ENCODE peak calls at places on chromosomes 13 and 19, in ten cellular contexts. S, M, E, A, I, F, Q, J, Z and P are unnamed samples.

GRCh38 chr19:11269408-11269807 is 7.1 kb upstream of the DOCK6 start:
- DNase-seq in S (no peak), M (no peak), E (no peak), A (peak), I (no peak), F (peak), Q (peak), J (no peak), Z (no peak), P (no peak)

GRCh38 chr19:6423499-6424189 is 967 bp downstream of the KHSRP start:
- DNase-seq in S (no peak), M (peak), E (peak), A (peak), I (peak), F (peak), Q (peak), J (no peak), Z (no peak), P (peak)

GRCh38 chr13:30463820-30464495 is 1.8 kb downstream of the HMGB1 start:
- DNase-seq in S (peak), M (peak), E (no peak), A (peak), I (no peak), F (peak), Q (peak), J (peak), Z (no peak), P (peak)

GRCh38 chr13:51673165-51673564 is 88.9 kb downstream of the WDFY2 start:
- DNase-seq in S (no peak), M (no peak), E (no peak), A (peak), I (no peak), F (no peak), Q (no peak), J (no peak), Z (no peak), P (no peak)

GRCh38 chr19:3366104-3366760 is at the start of gene NFIC:
- DNase-seq in S (peak), M (peak), E (peak), A (peak), I (peak), F (no peak), Q (peak), J (no peak), Z (no peak), P (peak)

GRCh38 chr13:102873653-102874052 is 27.8 kb downstream of the ERCC5 start:
- DNase-seq in S (no peak), M (no peak), E (no peak), A (peak), I (no peak), F (peak), Q (peak), J (no peak), Z (no peak), P (peak)

GRCh38 chr19:58409010-58409790 is 751 bp downstream of the ZNF584 start:
- DNase-seq in S (no peak), M (no peak), E (peak), A (no peak), I (no peak), F (no peak), Q (no peak), J (no peak), Z (no peak), P (no peak)

GRCh38 chr13:98411617-98412310 is 165.1 kb downstream of the STK24 start:
- DNase-seq in S (no peak), M (peak), E (no peak), A (no peak), I (no peak), F (no peak), Q (no peak), J (no peak), Z (no peak), P (no peak)

GRCh38 chr19:4376991-4377781 is 23.2 kb downstream of the SH3GL1 start:
- DNase-seq in S (no peak), M (no peak), E (peak), A (no peak), I (no peak), F (peak), Q (peak), J (no peak), Z (no peak), P (no peak)

GRCh38 chr13:97122381-97122996 is 99.6 kb upstream of the MBNL2 start:
- DNase-seq in S (no peak), M (no peak), E (no peak), A (peak), I (peak), F (peak), Q (peak), J (no peak), Z (peak), P (peak)

GRCh38 chr13:48858523-48858922 is 117.2 kb upstream of the FNDC3A start:
- DNase-seq in S (no peak), M (no peak), E (no peak), A (no peak), I (no peak), F (no peak), Q (no peak), J (no peak), Z (no peak), P (no peak)

GRCh38 chr19:5229778-5230165 is 110.8 kb downstream of the PTPRS start:
- DNase-seq in S (no peak), M (no peak), E (no peak), A (no peak), I (no peak), F (no peak), Q (no peak), J (no peak), Z (no peak), P (no peak)

GRCh38 chr13:40668335-40668734 is 1.9 kb upstream of the FOXO1 start:
- DNase-seq in S (peak), M (peak), E (peak), A (no peak), I (no peak), F (no peak), Q (no peak), J (peak), Z (no peak), P (no peak)

GRCh38 chr19:48004236-48004635 is 9.8 kb downstream of the ELSPBP1 start:
- DNase-seq in S (no peak), M (no peak), E (no peak), A (no peak), I (no peak), F (no peak), Q (no peak), J (no peak), Z (no peak), P (no peak)

GRCh38 chr19:40777795-40778044 is 327 bp upstream of the RAB4B start:
- DNase-seq in S (no peak), M (no peak), E (no peak), A (no peak), I (no peak), F (no peak), Q (no peak), J (no peak), Z (no peak), P (no peak)

DNA sequence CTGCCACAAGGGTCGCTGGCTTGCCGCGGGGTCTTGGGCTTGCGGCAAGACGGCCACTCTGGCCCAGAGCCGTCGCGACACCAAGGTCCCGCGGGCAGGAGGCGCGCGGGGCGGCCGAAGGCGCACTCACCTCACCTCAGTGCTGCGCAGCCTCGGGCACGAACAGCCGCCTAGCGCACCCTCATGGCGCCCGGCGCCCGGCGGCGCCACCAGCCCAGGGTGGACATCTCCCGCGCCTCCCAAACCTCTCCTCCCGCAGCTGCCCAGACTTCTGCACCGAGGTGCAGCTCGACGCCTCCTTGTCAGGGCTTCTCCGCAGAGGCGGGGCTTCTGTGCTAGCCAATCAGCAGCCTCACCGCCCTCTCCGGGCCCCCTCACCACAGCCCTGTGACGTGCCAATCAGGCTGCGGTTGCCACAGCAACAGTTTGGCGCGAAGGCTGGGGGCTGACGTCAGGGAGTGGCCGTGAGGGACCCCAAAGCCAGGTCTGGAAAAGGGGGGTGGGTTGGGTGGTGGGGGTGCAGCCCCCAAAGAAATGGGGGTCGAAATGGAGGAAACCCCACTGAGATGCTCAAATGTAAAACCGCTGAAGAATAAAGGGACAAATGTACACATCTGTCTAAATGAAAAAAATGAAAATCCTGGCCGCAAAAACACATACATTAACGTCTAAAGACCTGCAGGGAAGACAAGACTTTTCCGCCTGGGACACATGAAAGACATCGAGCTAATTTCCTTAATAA is at the start of the genes PEG3 and ZIM2:
- DNase-seq in S (peak), M (no peak), E (peak), A (peak), I (no peak), F (no peak), Q (no peak), J (no peak), Z (no peak), P (no peak)
- H3K4me3 ChIP-seq in S (peak), M (peak), E (no peak), A (no peak), I (peak), F (no peak), Q (peak), J (no peak), Z (peak), P (no peak)

GRCh38 chr13:66994097-66994496 is 236.0 kb downstream of the PCDH9 start:
- DNase-seq in S (peak), M (no peak), E (peak), A (peak), I (peak), F (peak), Q (peak), J (no peak), Z (peak), P (peak)
- H3K4me3 ChIP-seq in S (peak), M (no peak), E (no peak), A (peak), I (no peak), F (peak), Q (peak), J (no peak), Z (no peak), P (peak)

DNA sequence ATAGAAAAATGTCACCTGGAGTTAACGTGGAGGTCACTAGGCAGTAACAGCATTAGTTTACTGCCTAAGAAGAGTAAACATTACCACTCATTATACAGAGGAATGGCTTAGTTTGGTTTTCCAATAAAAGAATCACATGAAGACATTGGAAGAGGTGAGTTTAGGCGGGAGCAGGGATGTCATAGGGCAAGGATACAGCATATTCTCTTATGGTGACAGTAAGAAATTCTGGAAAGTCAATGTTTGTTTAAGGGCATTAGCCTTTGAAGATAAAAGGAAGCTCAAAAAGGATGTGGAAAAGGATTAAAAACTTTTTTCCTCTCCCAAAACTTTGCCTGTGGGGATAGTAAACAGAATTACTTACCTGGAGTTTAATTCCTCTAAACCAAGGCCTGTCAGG is 4.1 kb downstream of the POLR1D start:
- DNase-seq in S (no peak), M (no peak), E (no peak), A (no peak), I (no peak), F (no peak), Q (no peak), J (no peak), Z (no peak), P (no peak)
- H3K4me3 ChIP-seq in S (no peak), M (no peak), E (no peak), A (no peak), I (no peak), F (no peak), Q (no peak), J (no peak), Z (no peak), P (no peak)

DNA sequence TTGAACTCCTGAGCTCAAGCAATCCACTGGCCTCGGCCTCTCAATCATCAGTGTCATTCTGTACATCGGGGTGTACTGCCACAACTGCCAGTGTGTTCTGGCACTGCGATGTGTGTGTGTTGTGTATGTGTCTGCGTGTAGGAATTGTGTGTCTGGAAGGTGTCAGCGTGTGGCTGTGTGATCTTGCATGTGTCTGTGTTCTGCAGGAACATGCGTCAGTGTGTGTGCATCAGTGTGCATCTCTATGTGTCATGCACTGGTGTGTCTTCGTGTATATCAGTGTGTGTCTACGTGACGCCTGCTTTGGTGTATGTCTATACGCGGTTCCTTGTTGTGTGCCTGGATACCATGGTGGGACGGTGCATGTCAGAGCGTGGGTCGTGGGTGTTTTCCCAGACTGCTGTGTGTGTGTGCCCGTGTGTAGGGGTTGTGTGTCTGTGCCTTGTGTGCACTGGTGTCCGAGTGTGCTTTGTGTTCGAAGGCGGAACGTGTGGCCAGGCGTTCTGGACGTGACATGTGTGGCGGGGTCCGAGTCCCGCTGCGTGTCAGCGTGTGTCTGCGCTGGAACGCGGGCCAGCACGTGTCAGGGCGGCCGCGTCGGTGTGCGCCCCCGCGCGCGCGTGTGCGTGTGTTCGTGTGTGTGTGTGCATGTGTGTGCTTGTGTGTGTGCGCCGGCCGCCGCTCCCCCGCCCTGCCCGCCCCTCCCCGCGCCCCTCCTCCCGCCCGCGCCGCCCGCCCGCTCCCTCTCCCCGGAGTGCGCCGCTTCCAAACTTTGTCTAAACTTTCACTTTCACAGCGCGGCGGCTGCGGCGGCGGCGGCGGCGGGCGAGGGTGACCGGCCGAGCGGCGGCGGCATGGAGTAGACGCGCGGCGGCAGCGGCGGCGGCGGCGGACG is at the start of gene NFIX:
- DNase-seq in S (peak), M (no peak), E (no peak), A (peak), I (no peak), F (no peak), Q (peak), J (peak), Z (no peak), P (no peak)
- H3K4me3 ChIP-seq in S (peak), M (peak), E (peak), A (peak), I (peak), F (peak), Q (peak), J (peak), Z (peak), P (peak)

GRCh38 chr19:8307965-8308866 is at the start of gene CD320:
- DNase-seq in S (peak), M (peak), E (peak), A (peak), I (peak), F (peak), Q (peak), J (peak), Z (no peak), P (peak)

GRCh38 chr19:8307400-8307964 is 676 bp downstream of the CD320 start:
- DNase-seq in S (no peak), M (peak), E (peak), A (no peak), I (no peak), F (no peak), Q (no peak), J (no peak), Z (no peak), P (no peak)

GRCh38 chr19:8306235-8307054 is 1.7 kb downstream of the CD320 start:
- DNase-seq in S (peak), M (peak), E (peak), A (no peak), I (no peak), F (no peak), Q (no peak), J (no peak), Z (no peak), P (no peak)

GRCh38 chr19:8310342-8311055 is 2.3 kb upstream of the CD320 start:
- DNase-seq in S (peak), M (no peak), E (no peak), A (no peak), I (no peak), F (no peak), Q (no peak), J (no peak), Z (no peak), P (no peak)

DNA sequence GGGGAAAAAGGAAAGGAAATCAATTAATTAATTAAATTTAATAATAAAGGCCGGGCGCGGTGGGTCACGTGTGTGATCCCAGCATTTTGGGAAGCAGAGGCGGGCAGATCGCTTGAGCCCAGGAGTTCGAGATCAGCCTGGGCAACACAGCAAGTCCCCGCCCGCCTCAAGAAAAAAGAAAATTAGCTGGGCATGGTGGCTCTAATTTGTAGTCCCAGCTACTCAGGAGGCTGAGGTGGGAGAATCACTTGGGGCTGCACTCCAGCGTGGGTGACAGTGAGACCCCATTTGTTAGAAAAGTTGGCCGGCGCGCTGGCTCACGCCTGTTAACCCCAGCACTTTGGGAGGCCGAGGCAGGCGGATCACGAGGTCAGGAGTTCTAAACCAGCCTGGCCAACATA is 733 bp upstream of the CD320 start:
- DNase-seq in S (peak), M (no peak), E (no peak), A (no peak), I (no peak), F (no peak), Q (no peak), J (no peak), Z (no peak), P (no peak)
- H3K4me3 ChIP-seq in S (peak), M (no peak), E (peak), A (peak), I (peak), F (no peak), Q (peak), J (peak), Z (peak), P (peak)

GRCh38 chr13:99955747-99956472 is 15.7 kb downstream of the ZIC5 start:
- DNase-seq in S (no peak), M (no peak), E (peak), A (peak), I (no peak), F (no peak), Q (peak), J (no peak), Z (no peak), P (peak)
- H3K4me3 ChIP-seq in S (peak), M (no peak), E (peak), A (peak), I (peak), F (no peak), Q (peak), J (no peak), Z (no peak), P (peak)

GRCh38 chr13:46982856-46983582 is 86.2 kb upstream of the HTR2A start:
- DNase-seq in S (no peak), M (no peak), E (no peak), A (no peak), I (no peak), F (no peak), Q (no peak), J (no peak), Z (no peak), P (no peak)
- H3K4me3 ChIP-seq in S (no peak), M (no peak), E (no peak), A (no peak), I (no peak), F (no peak), Q (no peak), J (no peak), Z (no peak), P (no peak)

GRCh38 chr19:35150445-35150844 is 4.1 kb upstream of the FXYD5 start:
- DNase-seq in S (no peak), M (no peak), E (no peak), A (no peak), I (no peak), F (no peak), Q (no peak), J (no peak), Z (no peak), P (no peak)

GRCh38 chr19:35154535-35155406 is at the start of gene FXYD5:
- DNase-seq in S (peak), M (peak), E (peak), A (peak), I (peak), F (peak), Q (peak), J (peak), Z (no peak), P (peak)

GRCh38 chr19:35149463-35149862 is 5.1 kb upstream of the FXYD5 start:
- DNase-seq in S (no peak), M (no peak), E (no peak), A (no peak), I (no peak), F (no peak), Q (no peak), J (no peak), Z (no peak), P (no peak)

GRCh38 chr19:35153701-35154534 is 617 bp upstream of the FXYD5 start:
- DNase-seq in S (no peak), M (no peak), E (peak), A (peak), I (no peak), F (no peak), Q (no peak), J (peak), Z (no peak), P (no peak)

DNA sequence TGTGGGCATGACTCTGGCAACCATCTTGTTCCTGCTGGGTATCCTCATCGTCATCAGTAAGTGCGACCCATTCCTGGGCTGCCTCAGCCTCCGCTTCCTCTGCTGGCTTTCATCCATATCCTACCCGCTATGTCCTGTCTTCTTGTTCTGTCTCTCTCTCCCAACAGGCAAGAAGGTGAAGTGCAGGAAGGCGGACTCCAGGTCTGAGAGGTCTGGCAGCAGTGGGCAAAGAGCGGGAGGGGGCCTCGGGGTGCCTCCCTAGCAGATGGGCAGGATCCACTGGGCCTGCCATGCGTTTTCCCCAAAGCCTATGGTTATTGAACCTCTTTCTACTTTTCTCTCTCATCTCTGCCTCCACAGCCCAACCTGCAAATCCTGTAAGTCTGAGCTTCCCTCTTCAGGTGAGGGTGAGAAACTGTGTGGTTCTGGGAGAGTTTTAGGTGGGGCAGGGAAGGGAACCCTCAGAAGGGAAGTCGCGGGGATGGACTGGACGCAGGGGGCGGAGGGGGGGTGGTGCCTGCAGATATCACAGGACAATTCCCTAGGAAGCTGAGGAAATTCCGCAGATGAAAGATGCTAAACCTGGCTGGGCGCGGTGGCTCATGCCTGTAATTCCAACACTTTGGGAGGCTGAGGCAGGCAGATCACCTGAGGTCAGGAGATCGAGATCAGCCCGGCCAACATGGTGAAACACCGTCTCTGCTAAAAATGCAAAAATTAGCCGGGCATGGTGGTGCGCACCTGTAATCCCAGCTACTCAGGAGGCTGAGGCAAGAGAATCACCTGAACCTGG is 3.1 kb upstream of the FXYD5 start:
- DNase-seq in S (no peak), M (no peak), E (peak), A (no peak), I (no peak), F (no peak), Q (no peak), J (no peak), Z (no peak), P (no peak)
- H3K4me3 ChIP-seq in S (no peak), M (no peak), E (no peak), A (no peak), I (no peak), F (no peak), Q (no peak), J (no peak), Z (no peak), P (no peak)